ENCODE peak calls at places on chromosome 4, in nine cellular contexts. Z is WTC11, C is mammary epithelial cell, D is AG04450, J is pancreas, T is NB4, G is heart right ventricle, M is GM06990, O is CD14-positive monocyte. U is an unnamed sample.

GRCh38 chr4:75089206-75089605 is 156.3 kb downstream of the PARM1 start:
- DNase-seq in Z (no peak), C (no peak), D (no peak), J (no peak), T (no peak), G (no peak), M (no peak), O (no peak), U (no peak)

GRCh38 chr4:189981970-189982369 is 41.3 kb downstream of the FRG1 start:
- DNase-seq in Z (no peak), C (no peak), D (no peak), J (no peak), T (no peak), G (no peak), M (no peak), O (no peak), U (no peak)

GRCh38 chr4:68864438-68865177 is 48.8 kb downstream of the UGT2B10 start:
- DNase-seq in Z (no peak), C (no peak), D (no peak), J (no peak), T (peak; percentile 2), G (no peak), M (no peak), O (no peak), U (no peak)

GRCh38 chr4:155526452-155527169 is 140.0 kb upstream of the GUCY1A1 start:
- DNase-seq in Z (no peak), C (no peak), D (no peak), J (no peak), T (no peak), G (no peak), M (no peak), O (no peak), U (no peak)

GRCh38 chr4:38601244-38601915 is 62.6 kb upstream of the KLF3 start:
- DNase-seq in Z (no peak), C (peak; percentile 31), D (peak; percentile 21), J (no peak), T (peak; percentile 67), G (no peak), M (no peak), O (no peak), U (peak; percentile 92)

GRCh38 chr4:1927675-1928074 is 56.5 kb downstream of the NSD2 start:
- DNase-seq in Z (no peak), C (no peak), D (peak; percentile 30), J (no peak), T (no peak), G (no peak), M (no peak), O (no peak), U (no peak)

GRCh38 chr4:1601533-1601835 is 82.6 kb downstream of the FAM53A start:
- DNase-seq in Z (no peak), C (no peak), D (no peak), J (peak; percentile 27), T (no peak), G (peak; percentile 1), M (no peak), O (no peak), U (no peak)

GRCh38 chr4:25560605-25561004 is 95.0 kb upstream of the SLC34A2 start:
- DNase-seq in Z (no peak), C (no peak), D (no peak), J (no peak), T (no peak), G (no peak), M (no peak), O (no peak), U (no peak)

GRCh38 chr4:138689182-138689546 is 326.4 kb upstream of the NOCT start:
- DNase-seq in Z (no peak), C (no peak), D (no peak), J (no peak), T (no peak), G (no peak), M (no peak), O (no peak), U (no peak)

GRCh38 chr4:121155893-121156292 is 8.2 kb downstream of the TNIP3 start:
- DNase-seq in Z (no peak), C (peak; percentile 67), D (peak; percentile 54), J (no peak), T (peak; percentile 64), G (no peak), M (no peak), O (no peak), U (peak; percentile 87)

GRCh38 chr4:17494258-17494657 is 17.6 kb downstream of the QDPR start:
- DNase-seq in Z (no peak), C (peak; percentile 77), D (no peak), J (no peak), T (peak; percentile 61), G (no peak), M (no peak), O (no peak), U (peak; percentile 50)

GRCh38 chr4:99723555-99724450 is 66.2 kb upstream of the C4orf54 start:
- DNase-seq in Z (no peak), C (peak; percentile 90), D (peak; percentile 63), J (peak; percentile 52), T (peak; percentile 24), G (peak; percentile 58), M (no peak), O (no peak), U (peak; percentile 93)

GRCh38 chr4:60759518-60760245 is 440.4 kb upstream of the ADGRL3 start:
- DNase-seq in Z (no peak), C (no peak), D (no peak), J (no peak), T (no peak), G (no peak), M (no peak), O (no peak), U (no peak)

DNA sequence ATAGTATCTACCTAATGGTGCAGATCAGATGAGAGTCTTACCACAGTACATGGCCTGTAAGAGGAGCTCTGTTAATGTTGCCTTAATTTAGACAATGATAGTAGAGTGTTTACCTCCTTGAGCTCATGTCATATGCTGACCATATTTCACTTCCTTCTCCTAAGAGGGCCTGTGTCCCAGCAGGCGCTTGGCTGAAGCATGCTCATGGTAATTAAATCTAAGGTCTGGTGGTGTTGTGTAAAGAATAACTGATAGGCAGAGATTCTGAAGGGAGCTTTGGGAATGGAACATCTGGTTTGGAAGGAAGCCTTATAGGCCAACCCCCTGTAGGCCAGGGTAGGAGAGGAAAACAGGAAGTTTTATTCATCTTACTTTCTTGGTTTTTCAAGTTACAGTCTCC is 300.2 kb downstream of the USP46 start:
- DNase-seq in Z (no peak), C (no peak), D (no peak), J (no peak), T (no peak), G (no peak), M (no peak), O (no peak), U (no peak)
- TF ChIP-seq CTCF in Z (no peak), C (no peak), D (no peak), J (no peak), T (no peak), G (no peak), M (no peak), O (no peak), U (no peak)

GRCh38 chr4:6472387-6473263 is at the start of gene PPP2R2C:
- DNase-seq in Z (peak; percentile 33), C (no peak), D (no peak), J (no peak), T (no peak), G (no peak), M (no peak), O (no peak), U (peak; percentile 26)

GRCh38 chr4:6474705-6475457 is 2.5 kb upstream of the PPP2R2C start:
- DNase-seq in Z (no peak), C (no peak), D (no peak), J (no peak), T (no peak), G (no peak), M (no peak), O (no peak), U (no peak)

GRCh38 chr4:6473264-6474052 is 1.0 kb upstream of the PPP2R2C start:
- DNase-seq in Z (no peak), C (no peak), D (no peak), J (no peak), T (no peak), G (no peak), M (no peak), O (no peak), U (no peak)

GRCh38 chr4:6475492-6476020 is 3.1 kb upstream of the PPP2R2C start:
- DNase-seq in Z (no peak), C (no peak), D (no peak), J (no peak), T (no peak), G (no peak), M (no peak), O (no peak), U (no peak)

GRCh38 chr4:6474053-6474568 is 1.7 kb upstream of the PPP2R2C start:
- DNase-seq in Z (peak; percentile 54), C (no peak), D (no peak), J (no peak), T (peak; percentile 41), G (no peak), M (no peak), O (no peak), U (peak; percentile 34)
- TF ChIP-seq CTCF in Z (peak; percentile 28), C (peak; percentile 38), D (peak; percentile 21), J (no peak), T (peak; percentile 66), G (no peak), M (peak; percentile 46), O (no peak), U (peak; percentile 24)

DNA sequence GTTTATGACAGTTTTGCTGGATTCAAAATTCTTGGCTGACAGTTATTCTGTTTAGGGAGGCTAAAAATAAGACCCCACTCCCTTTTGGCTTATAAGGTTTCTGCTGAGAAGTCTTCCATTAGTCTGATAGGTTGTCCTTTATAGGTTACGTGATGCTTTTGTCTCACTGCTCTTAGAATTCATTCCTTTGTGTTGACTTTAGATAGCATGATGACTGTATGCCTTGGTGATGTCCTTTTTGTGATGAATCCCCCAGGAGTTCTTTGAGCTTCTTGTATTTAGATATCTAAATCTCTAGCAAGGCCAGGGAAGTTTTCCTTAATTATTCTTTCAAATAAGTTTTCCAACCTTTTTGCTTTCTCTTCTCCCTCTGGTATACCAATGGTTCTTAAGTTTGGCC is 36.4 kb downstream of the DCLK2 start:
- DNase-seq in Z (no peak), C (no peak), D (no peak), J (no peak), T (no peak), G (no peak), M (no peak), O (no peak), U (no peak)
- TF ChIP-seq CTCF in Z (no peak), C (no peak), D (no peak), J (no peak), T (no peak), G (no peak), M (no peak), O (no peak), U (no peak)

DNA sequence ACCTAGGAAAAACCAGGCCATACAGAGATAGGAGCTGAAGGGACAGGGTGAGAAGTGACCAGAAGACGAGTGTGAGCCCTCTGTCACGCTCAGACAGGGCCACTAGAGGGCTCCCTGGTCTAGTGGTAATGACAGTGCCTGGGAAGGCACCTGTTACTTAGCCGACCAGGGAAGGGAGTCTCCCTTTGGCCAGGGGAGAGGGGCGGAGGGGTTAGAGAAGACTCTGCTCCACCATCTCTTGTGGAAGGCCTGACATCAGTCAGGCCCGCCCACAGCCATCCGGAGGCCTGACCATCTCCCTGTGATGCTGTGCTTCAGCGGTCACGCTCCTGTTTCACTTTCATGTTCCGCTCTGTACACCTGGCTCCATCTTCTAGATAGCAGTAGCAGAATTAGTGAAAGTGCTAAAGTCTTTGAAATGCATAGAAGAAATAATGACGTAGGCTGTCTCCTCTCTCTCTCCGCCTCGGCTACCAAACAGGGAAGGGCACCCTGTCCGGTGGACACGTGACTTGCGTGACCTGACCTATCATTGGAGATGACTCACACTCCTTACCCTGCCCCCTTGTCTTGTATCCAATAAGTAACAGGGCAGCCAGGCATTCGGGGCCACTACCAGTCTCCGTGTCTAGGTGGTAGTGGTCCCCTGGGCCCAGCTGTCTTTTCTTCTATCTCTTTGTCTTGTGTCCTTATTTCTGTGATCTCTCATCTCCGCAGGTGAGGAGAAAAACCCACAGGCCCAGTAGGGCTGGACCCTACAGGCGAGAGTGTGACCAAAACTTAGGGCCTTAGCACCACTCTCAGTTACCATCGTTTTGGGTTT is 26.7 kb downstream of the HTT-AS start:
- DNase-seq in Z (peak; percentile 87), C (peak; percentile 31), D (no peak), J (no peak), T (peak; percentile 77), G (peak; percentile 62), M (peak; percentile 86), O (peak; percentile 82), U (peak; percentile 73)
- TF ChIP-seq CTCF in Z (peak; percentile 51), C (peak; percentile 82), D (peak; percentile 73), J (peak; percentile 69), T (peak; percentile 89), G (peak; percentile 47), M (peak; percentile 77), O (peak; percentile 84), U (peak; percentile 80)